ENCODE peak calls at places on chromosomes 11 and 22, in five cellular contexts. I, M, U, B and X are unnamed samples.

GRCh38 chr11:27596388-27596787 is 89.8 kb upstream of the LIN7C start:
- DNase-seq in B (no peak), I (no peak), M (no peak), U (no peak), X (no peak)

GRCh38 chr11:123129920-123130319 is 65.1 kb downstream of the CLMP start:
- DNase-seq in U (no peak), B (no peak), M (no peak), I (no peak), X (no peak)

GRCh38 chr11:85791326-85791990 is 19.5 kb downstream of the SYTL2 start:
- DNase-seq in B (no peak), I (no peak), U (no peak), M (no peak), X (no peak)

GRCh38 chr22:18028817-18029527 is 4.6 kb upstream of the MICAL3 start:
- DNase-seq in U (no peak), I (no peak), B (no peak), M (no peak), X (peak)

GRCh38 chr22:19714320-19715252 is at the start of gene SEPTIN5:
- DNase-seq in U (no peak), M (no peak), I (peak), B (no peak), X (no peak)

GRCh38 chr11:9691865-9692264 is 28.0 kb downstream of the SWAP70 start:
- DNase-seq in B (peak), M (no peak), U (no peak), I (no peak), X (no peak)

GRCh38 chr11:35622070-35622469 is 3.8 kb downstream of the FJX1 start:
- DNase-seq in M (peak), B (peak), I (no peak), U (no peak), X (peak)

GRCh38 chr22:46756097-46756496 is 6.4 kb upstream of the TBC1D22A start:
- DNase-seq in M (no peak), B (no peak), U (no peak), I (no peak), X (no peak)

GRCh38 chr11:86800076-86800955 is at the start of gene PRSS23:
- DNase-seq in B (peak), M (no peak), U (peak), I (peak), X (peak)

GRCh38 chr11:71582309-71582895 is at the start of gene KRTAP5-11:
- DNase-seq in I (no peak), U (no peak), M (no peak), B (no peak), X (no peak)

GRCh38 chr11:115085461-115086220 is 407.3 kb downstream of the NXPE2 start:
- DNase-seq in B (no peak), U (no peak), I (peak), M (no peak), X (no peak)